ENCODE peak calls at places on chromosomes 6 and 20, in eight cellular contexts. U is KG1; Y is CD8-positive, alpha-beta T cell; H is NCI-H69; Q is mesothelial cell of epicardium; P is amygdala; D is stimulated activated CD8-positive, alpha-beta memory T cell treated with anti-CD3 and anti-CD28 coated beads, Interleukin-15, amount 100 ng/mL, for 48 hours; X is effector CD8-positive, alpha-beta T cell. N is an unnamed sample.

GRCh38 chr6:136290406-136291010 is 862 bp upstream of the BCLAF1 start:
- DNase-seq in U (peak; percentile 73), Y (peak; percentile 82), H (peak; percentile 93), Q (no peak), P (no peak), D (peak; percentile 70), X (peak; percentile 69), N (peak; percentile 63)

GRCh38 chr20:46939031-46939430 is 44.4 kb downstream of the EYA2 start:
- DNase-seq in U (no peak), Y (no peak), H (peak; percentile 37), Q (no peak), P (no peak), D (no peak), X (no peak), N (no peak)

GRCh38 chr6:136608991-136609390 is 58.8 kb upstream of the MAP7 start:
- DNase-seq in U (no peak), Y (no peak), H (no peak), Q (no peak), P (no peak), D (no peak), X (no peak), N (no peak)

GRCh38 chr20:52731086-52731485 is 241.1 kb upstream of the TSHZ2 start:
- DNase-seq in U (no peak), Y (no peak), H (peak; percentile 14), Q (no peak), P (no peak), D (no peak), X (no peak), N (no peak)

GRCh38 chr20:63736893-63737689 is 627 bp downstream of the LIME1 start:
- DNase-seq in U (no peak), Y (peak; percentile 76), H (no peak), Q (no peak), P (no peak), D (no peak), X (peak; percentile 48), N (no peak)

GRCh38 chr6:17577059-17577458 is 23.0 kb upstream of the FAM8A1 start:
- DNase-seq in U (no peak), Y (no peak), H (no peak), Q (no peak), P (no peak), D (no peak), X (no peak), N (no peak)

GRCh38 chr6:37104935-37105781 is 64.8 kb upstream of the PIM1 start:
- DNase-seq in U (no peak), Y (no peak), H (peak; percentile 44), Q (no peak), P (no peak), D (no peak), X (no peak), N (no peak)

GRCh38 chr6:100488231-100488630 is 23.5 kb upstream of the SIM1 start:
- DNase-seq in U (no peak), Y (no peak), H (no peak), Q (no peak), P (no peak), D (no peak), X (no peak), N (no peak)

GRCh38 chr6:158219229-158219628 is 51.1 kb downstream of the GTF2H5 start:
- DNase-seq in U (no peak), Y (no peak), H (peak; percentile 59), Q (no peak), P (no peak), D (no peak), X (no peak), N (no peak)

GRCh38 chr6:139940741-139941712 is 566.6 kb upstream of the CITED2 start:
- DNase-seq in U (no peak), Y (no peak), H (peak; percentile 9), Q (no peak), P (no peak), D (no peak), X (no peak), N (no peak)

GRCh38 chr6:43871933-43872332 is 101.9 kb downstream of the VEGFA start:
- DNase-seq in U (no peak), Y (no peak), H (peak; percentile 21), Q (no peak), P (no peak), D (no peak), X (no peak), N (no peak)

GRCh38 chr6:129698430-129698829 is 11.5 kb downstream of the ARHGAP18 start:
- DNase-seq in U (no peak), Y (no peak), H (no peak), Q (no peak), P (no peak), D (no peak), X (no peak), N (no peak)

GRCh38 chr6:140436023-140436811 is 1061.8 kb upstream of the CITED2 start:
- DNase-seq in U (no peak), Y (no peak), H (no peak), Q (no peak), P (no peak), D (no peak), X (no peak), N (no peak)

GRCh38 chr20:62744761-62745160 is 36.1 kb downstream of the NTSR1 start:
- DNase-seq in U (no peak), Y (no peak), H (no peak), Q (no peak), P (no peak), D (no peak), X (no peak), N (no peak)

GRCh38 chr6:123997223-123997622 is 193.6 kb downstream of the NKAIN2 start:
- DNase-seq in U (no peak), Y (no peak), H (peak; percentile 99), Q (no peak), P (no peak), D (no peak), X (no peak), N (no peak)

GRCh38 chr20:62501801-62502495 is 26.2 kb upstream of the GATA5 start:
- DNase-seq in U (no peak), Y (peak; percentile 23), H (peak; percentile 27), Q (no peak), P (no peak), D (peak; percentile 76), X (no peak), N (no peak)

GRCh38 chr20:2752631-2753455 is 47.6 kb downstream of the CPXM1 start:
- DNase-seq in U (no peak), Y (peak; percentile 57), H (peak; percentile 76), Q (peak; percentile 60), P (no peak), D (peak; percentile 25), X (peak; percentile 18), N (no peak)

GRCh38 chr20:45426621-45427020 is 10.7 kb downstream of the PIGT start:
- DNase-seq in U (no peak), Y (no peak), H (peak; percentile 48), Q (no peak), P (peak; percentile 59), D (no peak), X (no peak), N (peak; percentile 27)

GRCh38 chr20:35661908-35662307 is 2.8 kb downstream of the CPNE1 start:
- DNase-seq in U (no peak), Y (no peak), H (no peak), Q (no peak), P (no peak), D (no peak), X (no peak), N (no peak)

GRCh38 chr6:20367716-20368485 is 33.8 kb upstream of the E2F3 start:
- DNase-seq in U (no peak), Y (no peak), H (no peak), Q (no peak), P (no peak), D (no peak), X (no peak), N (no peak)

GRCh38 chr6:9173229-9173628 is 737.9 kb upstream of the SLC35B3 start:
- DNase-seq in U (no peak), Y (no peak), H (peak; percentile 16), Q (no peak), P (no peak), D (no peak), X (no peak), N (no peak)

GRCh38 chr6:16837217-16837972 is 76.1 kb upstream of the ATXN1 start:
- DNase-seq in U (no peak), Y (no peak), H (no peak), Q (no peak), P (no peak), D (no peak), X (no peak), N (no peak)

GRCh38 chr20:45907219-45907948 is 4.6 kb downstream of the PLTP start:
- DNase-seq in U (no peak), Y (no peak), H (no peak), Q (no peak), P (no peak), D (no peak), X (no peak), N (no peak)

GRCh38 chr6:80165143-80165542 is 58.7 kb downstream of the BCKDHB start:
- DNase-seq in U (no peak), Y (no peak), H (no peak), Q (no peak), P (no peak), D (peak; percentile 23), X (no peak), N (no peak)

GRCh38 chr20:62269871-62270270 is 31.6 kb downstream of the OSBPL2 start:
- DNase-seq in U (no peak), Y (no peak), H (no peak), Q (no peak), P (no peak), D (no peak), X (no peak), N (no peak)

GRCh38 chr6:15623282-15624116 is 39.3 kb downstream of the DTNBP1 start:
- DNase-seq in U (peak; percentile 9), Y (no peak), H (peak; percentile 66), Q (no peak), P (no peak), D (no peak), X (no peak), N (no peak)

GRCh38 chr20:50957276-50957675 is 1.1 kb downstream of the DPM1 start:
- DNase-seq in U (no peak), Y (no peak), H (no peak), Q (no peak), P (no peak), D (no peak), X (no peak), N (no peak)

GRCh38 chr6:106750146-106750900 is 120.9 kb downstream of the QRSL1 start:
- DNase-seq in U (no peak), Y (no peak), H (peak; percentile 85), Q (no peak), P (no peak), D (no peak), X (no peak), N (no peak)

GRCh38 chr6:158972241-158973233 is 27.5 kb downstream of the RSPH3 start:
- DNase-seq in U (peak; percentile 26), Y (no peak), H (peak; percentile 79), Q (no peak), P (no peak), D (no peak), X (no peak), N (no peak)

GRCh38 chr6:47654255-47654654 is 44.1 kb upstream of the ADGRF4 start:
- DNase-seq in U (no peak), Y (no peak), H (no peak), Q (no peak), P (no peak), D (no peak), X (no peak), N (no peak)

GRCh38 chr6:113995632-113996031 is 24.7 kb upstream of the HDAC2 start:
- DNase-seq in U (no peak), Y (no peak), H (peak; percentile 61), Q (no peak), P (peak; percentile 39), D (no peak), X (no peak), N (peak; percentile 63)

GRCh38 chr6:3473773-3474172 is 16.9 kb upstream of the SLC22A23 start:
- DNase-seq in U (no peak), Y (no peak), H (peak; percentile 58), Q (no peak), P (no peak), D (no peak), X (no peak), N (no peak)

GRCh38 chr6:31686483-31686882 is 5.6 kb upstream of the LY6G5C start:
- DNase-seq in U (no peak), Y (no peak), H (no peak), Q (no peak), P (no peak), D (no peak), X (no peak), N (no peak)

GRCh38 chr6:84709121-84709520 is 55.3 kb downstream of the TBX18 start:
- DNase-seq in U (no peak), Y (no peak), H (no peak), Q (no peak), P (no peak), D (no peak), X (no peak), N (no peak)

N was measured in occipital lobe.